ENCODE peak calls at places on chromosome 5, in six cellular contexts. One of them, this sample, is unnamed.

GRCh38 chr5:103526164-103526915 is 36.2 kb downstream of the NUDT12 start:
- DNase-seq in GF-D8: no peak
- DNase-seq in T-helper 1 cell: no peak
- DNase-seq in choroid plexus epithelial cell: peak; percentile 66
- DNase-seq in H7: no peak
- DNase-seq in brain microvascular endothelial cell: peak; percentile 79
- DNase-seq in this sample: no peak

GRCh38 chr5:61657010-61657409 is 325.0 kb downstream of the ZSWIM6 start:
- DNase-seq in GF-D8: no peak
- DNase-seq in T-helper 1 cell: no peak
- DNase-seq in choroid plexus epithelial cell: no peak
- DNase-seq in H7: no peak
- DNase-seq in brain microvascular endothelial cell: no peak
- DNase-seq in this sample: no peak

GRCh38 chr5:96572864-96573512 is 89.2 kb upstream of the CAST start:
- DNase-seq in GF-D8: no peak
- DNase-seq in T-helper 1 cell: peak; percentile 17
- DNase-seq in choroid plexus epithelial cell: peak; percentile 97
- DNase-seq in H7: no peak
- DNase-seq in brain microvascular endothelial cell: peak; percentile 96
- DNase-seq in this sample: no peak

GRCh38 chr5:130168211-130168610 is 263.9 kb downstream of the CHSY3 start:
- DNase-seq in GF-D8: no peak
- DNase-seq in T-helper 1 cell: no peak
- DNase-seq in choroid plexus epithelial cell: peak; percentile 42
- DNase-seq in H7: no peak
- DNase-seq in brain microvascular endothelial cell: peak; percentile 40
- DNase-seq in this sample: no peak

GRCh38 chr5:10635257-10635860 is 71.5 kb downstream of the ANKRD33B start:
- DNase-seq in GF-D8: peak; percentile 18
- DNase-seq in T-helper 1 cell: peak; percentile 88
- DNase-seq in choroid plexus epithelial cell: peak; percentile 40
- DNase-seq in H7: peak; percentile 76
- DNase-seq in brain microvascular endothelial cell: peak; percentile 67
- DNase-seq in this sample: peak; percentile 54

GRCh38 chr5:93578813-93579560 is 2.0 kb downstream of the NR2F1-AS1 start:
- DNase-seq in GF-D8: peak; percentile 9
- DNase-seq in T-helper 1 cell: no peak
- DNase-seq in choroid plexus epithelial cell: peak; percentile 79
- DNase-seq in H7: peak; percentile 64
- DNase-seq in brain microvascular endothelial cell: no peak
- DNase-seq in this sample: no peak

GRCh38 chr5:18797241-18797640 is 1163.0 kb downstream of the TAF11L14 start:
- DNase-seq in GF-D8: no peak
- DNase-seq in T-helper 1 cell: no peak
- DNase-seq in choroid plexus epithelial cell: no peak
- DNase-seq in H7: peak; percentile 4
- DNase-seq in brain microvascular endothelial cell: no peak
- DNase-seq in this sample: no peak

GRCh38 chr5:82356808-82357671 is 78.9 kb upstream of the RPS23 start:
- DNase-seq in GF-D8: no peak
- DNase-seq in T-helper 1 cell: peak; percentile 81
- DNase-seq in choroid plexus epithelial cell: peak; percentile 93
- DNase-seq in H7: no peak
- DNase-seq in brain microvascular endothelial cell: peak; percentile 96
- DNase-seq in this sample: no peak

GRCh38 chr5:89397096-89397495 is 514.1 kb upstream of the MEF2C start:
- DNase-seq in GF-D8: no peak
- DNase-seq in T-helper 1 cell: no peak
- DNase-seq in choroid plexus epithelial cell: peak; percentile 57
- DNase-seq in H7: no peak
- DNase-seq in brain microvascular endothelial cell: no peak
- DNase-seq in this sample: no peak

GRCh38 chr5:86885489-86886225 is 267.9 kb downstream of the COX7C start:
- DNase-seq in GF-D8: no peak
- DNase-seq in T-helper 1 cell: no peak
- DNase-seq in choroid plexus epithelial cell: no peak
- DNase-seq in H7: no peak
- DNase-seq in brain microvascular endothelial cell: no peak
- DNase-seq in this sample: no peak

This sample was measured in memory B cell.